ENCODE peak calls at places on chromosome 9, in seven cellular contexts. One of them, this sample, is unnamed.

GRCh38 chr9:4962085-4962484 is 23.0 kb upstream of the JAK2 start:
- DNase-seq in NCI-H1694: no peak
- DNase-seq in CD8-positive, alpha-beta T cell: no peak
- DNase-seq in iPS DF 6.9: no peak
- DNase-seq in G401: no peak
- DNase-seq in iPS DF 19.7: no peak
- DNase-seq in endothelial cell: no peak
- DNase-seq in this sample: no peak

GRCh38 chr9:108149346-108149745 is 659.8 kb upstream of the KLF4 start:
- DNase-seq in G401: no peak
- DNase-seq in iPS DF 6.9: no peak
- DNase-seq in CD8-positive, alpha-beta T cell: no peak
- DNase-seq in NCI-H1694: no peak
- DNase-seq in endothelial cell: no peak
- DNase-seq in iPS DF 19.7: no peak
- DNase-seq in this sample: no peak

GRCh38 chr9:33787839-33788238 is 7.5 kb upstream of the PRSS3 start:
- DNase-seq in G401: peak
- DNase-seq in iPS DF 6.9: no peak
- DNase-seq in iPS DF 19.7: no peak
- DNase-seq in NCI-H1694: no peak
- DNase-seq in CD8-positive, alpha-beta T cell: no peak
- DNase-seq in endothelial cell: no peak
- DNase-seq in this sample: no peak

GRCh38 chr9:15696979-15697378 is 144.1 kb downstream of the CCDC171 start:
- DNase-seq in G401: peak
- DNase-seq in iPS DF 19.7: no peak
- DNase-seq in CD8-positive, alpha-beta T cell: no peak
- DNase-seq in endothelial cell: no peak
- DNase-seq in iPS DF 6.9: no peak
- DNase-seq in NCI-H1694: no peak
- DNase-seq in this sample: no peak

GRCh38 chr9:99019523-99020331 is 76.0 kb downstream of the COL15A1 start:
- DNase-seq in CD8-positive, alpha-beta T cell: no peak
- DNase-seq in iPS DF 19.7: no peak
- DNase-seq in iPS DF 6.9: no peak
- DNase-seq in G401: no peak
- DNase-seq in NCI-H1694: no peak
- DNase-seq in endothelial cell: no peak
- DNase-seq in this sample: no peak

GRCh38 chr9:129416831-129417604 is 203.9 kb downstream of the C9orf50 start:
- DNase-seq in endothelial cell: no peak
- DNase-seq in iPS DF 19.7: no peak
- DNase-seq in NCI-H1694: peak
- DNase-seq in G401: no peak
- DNase-seq in CD8-positive, alpha-beta T cell: no peak
- DNase-seq in iPS DF 6.9: no peak
- DNase-seq in this sample: peak

GRCh38 chr9:9142001-9142400 is 1342.4 kb upstream of the DMAC1 start:
- DNase-seq in NCI-H1694: no peak
- DNase-seq in iPS DF 6.9: no peak
- DNase-seq in endothelial cell: no peak
- DNase-seq in CD8-positive, alpha-beta T cell: no peak
- DNase-seq in iPS DF 19.7: peak
- DNase-seq in G401: no peak
- DNase-seq in this sample: peak

GRCh38 chr9:95462419-95463121 is 54.2 kb downstream of the PTCH1 start:
- DNase-seq in G401: peak
- DNase-seq in endothelial cell: peak
- DNase-seq in CD8-positive, alpha-beta T cell: peak
- DNase-seq in iPS DF 19.7: no peak
- DNase-seq in iPS DF 6.9: no peak
- DNase-seq in NCI-H1694: peak
- DNase-seq in this sample: peak

GRCh38 chr9:79384091-79384490 is 187.7 kb upstream of the TLE4 start:
- DNase-seq in CD8-positive, alpha-beta T cell: no peak
- DNase-seq in iPS DF 6.9: no peak
- DNase-seq in endothelial cell: no peak
- DNase-seq in iPS DF 19.7: no peak
- DNase-seq in NCI-H1694: no peak
- DNase-seq in G401: no peak
- DNase-seq in this sample: no peak

GRCh38 chr9:89435315-89435823 is 62.5 kb downstream of the SEMA4D start:
- DNase-seq in CD8-positive, alpha-beta T cell: no peak
- DNase-seq in G401: no peak
- DNase-seq in NCI-H1694: no peak
- DNase-seq in iPS DF 6.9: peak
- DNase-seq in endothelial cell: no peak
- DNase-seq in iPS DF 19.7: peak
- DNase-seq in this sample: peak

GRCh38 chr9:112310826-112311225 is 22.6 kb downstream of the PTBP3 start:
- DNase-seq in iPS DF 19.7: no peak
- DNase-seq in CD8-positive, alpha-beta T cell: no peak
- DNase-seq in G401: no peak
- DNase-seq in iPS DF 6.9: no peak
- DNase-seq in NCI-H1694: no peak
- DNase-seq in endothelial cell: no peak
- DNase-seq in this sample: peak

GRCh38 chr9:89178162-89179120 is at the start of gene SHC3:
- DNase-seq in iPS DF 19.7: no peak
- DNase-seq in endothelial cell: peak
- DNase-seq in G401: no peak
- DNase-seq in NCI-H1694: peak
- DNase-seq in iPS DF 6.9: no peak
- DNase-seq in CD8-positive, alpha-beta T cell: no peak
- DNase-seq in this sample: peak

GRCh38 chr9:71716138-71716909 is 52.0 kb downstream of the CEMIP2 start:
- DNase-seq in NCI-H1694: no peak
- DNase-seq in CD8-positive, alpha-beta T cell: no peak
- DNase-seq in iPS DF 19.7: no peak
- DNase-seq in iPS DF 6.9: no peak
- DNase-seq in G401: no peak
- DNase-seq in endothelial cell: no peak
- DNase-seq in this sample: no peak

GRCh38 chr9:115978739-115979138 is 174.9 kb upstream of the PAPPA start:
- DNase-seq in G401: no peak
- DNase-seq in NCI-H1694: no peak
- DNase-seq in CD8-positive, alpha-beta T cell: no peak
- DNase-seq in iPS DF 6.9: no peak
- DNase-seq in endothelial cell: no peak
- DNase-seq in iPS DF 19.7: no peak
- DNase-seq in this sample: no peak

GRCh38 chr9:133534346-133535284 is at the start of gene ADAMTSL2:
- DNase-seq in iPS DF 6.9: no peak
- DNase-seq in G401: peak
- DNase-seq in NCI-H1694: peak
- DNase-seq in endothelial cell: peak
- DNase-seq in iPS DF 19.7: no peak
- DNase-seq in CD8-positive, alpha-beta T cell: peak
- DNase-seq in this sample: no peak

GRCh38 chr9:115642285-115642684 is 511.3 kb upstream of the PAPPA start:
- DNase-seq in NCI-H1694: no peak
- DNase-seq in G401: no peak
- DNase-seq in CD8-positive, alpha-beta T cell: no peak
- DNase-seq in iPS DF 6.9: no peak
- DNase-seq in endothelial cell: no peak
- DNase-seq in iPS DF 19.7: no peak
- DNase-seq in this sample: no peak

GRCh38 chr9:569276-569675 is 272.2 kb upstream of the DMRT1 start:
- DNase-seq in iPS DF 19.7: no peak
- DNase-seq in CD8-positive, alpha-beta T cell: no peak
- DNase-seq in endothelial cell: no peak
- DNase-seq in iPS DF 6.9: no peak
- DNase-seq in G401: no peak
- DNase-seq in NCI-H1694: no peak
- DNase-seq in this sample: peak

GRCh38 chr9:127214421-127215265 is 49.9 kb upstream of the GARNL3 start:
- DNase-seq in CD8-positive, alpha-beta T cell: peak
- DNase-seq in G401: peak
- DNase-seq in iPS DF 6.9: no peak
- DNase-seq in iPS DF 19.7: no peak
- DNase-seq in endothelial cell: peak
- DNase-seq in NCI-H1694: peak
- DNase-seq in this sample: peak

GRCh38 chr9:130186839-130187522 is 14.8 kb downstream of the NCS1 start:
- DNase-seq in iPS DF 19.7: peak
- DNase-seq in G401: peak
- DNase-seq in NCI-H1694: no peak
- DNase-seq in CD8-positive, alpha-beta T cell: no peak
- DNase-seq in iPS DF 6.9: no peak
- DNase-seq in endothelial cell: no peak
- DNase-seq in this sample: peak

GRCh38 chr9:78713746-78714405 is 417.0 kb downstream of the PSAT1 start:
- DNase-seq in iPS DF 6.9: no peak
- DNase-seq in NCI-H1694: no peak
- DNase-seq in G401: peak
- DNase-seq in endothelial cell: no peak
- DNase-seq in iPS DF 19.7: no peak
- DNase-seq in CD8-positive, alpha-beta T cell: no peak
- DNase-seq in this sample: no peak

GRCh38 chr9:97553841-97554240 is 52.4 kb downstream of the TMOD1 start:
- DNase-seq in iPS DF 19.7: no peak
- DNase-seq in CD8-positive, alpha-beta T cell: no peak
- DNase-seq in endothelial cell: no peak
- DNase-seq in NCI-H1694: no peak
- DNase-seq in iPS DF 6.9: no peak
- DNase-seq in G401: no peak
- DNase-seq in this sample: no peak

GRCh38 chr9:127877566-127877998 is at the start of gene AK1:
- DNase-seq in iPS DF 6.9: no peak
- DNase-seq in CD8-positive, alpha-beta T cell: no peak
- DNase-seq in endothelial cell: peak
- DNase-seq in iPS DF 19.7: no peak
- DNase-seq in G401: peak
- DNase-seq in NCI-H1694: peak
- DNase-seq in this sample: peak

GRCh38 chr9:72579880-72580570 is 58.6 kb downstream of the TMC1 start:
- DNase-seq in CD8-positive, alpha-beta T cell: no peak
- DNase-seq in endothelial cell: no peak
- DNase-seq in NCI-H1694: no peak
- DNase-seq in iPS DF 19.7: no peak
- DNase-seq in G401: no peak
- DNase-seq in iPS DF 6.9: no peak
- DNase-seq in this sample: no peak

GRCh38 chr9:21935631-21936030 is 58.6 kb downstream of the CDKN2A start:
- DNase-seq in G401: no peak
- DNase-seq in iPS DF 19.7: no peak
- DNase-seq in iPS DF 6.9: no peak
- DNase-seq in CD8-positive, alpha-beta T cell: no peak
- DNase-seq in NCI-H1694: no peak
- DNase-seq in endothelial cell: no peak
- DNase-seq in this sample: no peak

GRCh38 chr9:89715318-89715858 is 110.6 kb downstream of the GADD45G start:
- DNase-seq in iPS DF 19.7: no peak
- DNase-seq in CD8-positive, alpha-beta T cell: no peak
- DNase-seq in NCI-H1694: no peak
- DNase-seq in endothelial cell: no peak
- DNase-seq in G401: no peak
- DNase-seq in iPS DF 6.9: no peak
- DNase-seq in this sample: no peak

GRCh38 chr9:86706391-86706790 is 240.9 kb downstream of the GAS1 start:
- DNase-seq in G401: no peak
- DNase-seq in iPS DF 6.9: no peak
- DNase-seq in NCI-H1694: no peak
- DNase-seq in CD8-positive, alpha-beta T cell: no peak
- DNase-seq in endothelial cell: no peak
- DNase-seq in iPS DF 19.7: no peak
- DNase-seq in this sample: no peak

GRCh38 chr9:131757549-131757948 is 17.7 kb upstream of the RAPGEF1 start:
- DNase-seq in endothelial cell: no peak
- DNase-seq in NCI-H1694: no peak
- DNase-seq in CD8-positive, alpha-beta T cell: no peak
- DNase-seq in iPS DF 6.9: no peak
- DNase-seq in G401: no peak
- DNase-seq in iPS DF 19.7: no peak
- DNase-seq in this sample: no peak

GRCh38 chr9:117204971-117205370 is 209.9 kb downstream of the ASTN2 start:
- DNase-seq in NCI-H1694: no peak
- DNase-seq in iPS DF 19.7: no peak
- DNase-seq in G401: no peak
- DNase-seq in CD8-positive, alpha-beta T cell: no peak
- DNase-seq in endothelial cell: no peak
- DNase-seq in iPS DF 6.9: no peak
- DNase-seq in this sample: no peak

GRCh38 chr9:98678244-98678842 is 30.4 kb downstream of the GABBR2 start:
- DNase-seq in endothelial cell: peak
- DNase-seq in iPS DF 6.9: peak
- DNase-seq in iPS DF 19.7: peak
- DNase-seq in NCI-H1694: no peak
- DNase-seq in G401: peak
- DNase-seq in CD8-positive, alpha-beta T cell: no peak
- DNase-seq in this sample: no peak

GRCh38 chr9:116497081-116497480 is 190.0 kb upstream of the TRIM32 start:
- DNase-seq in NCI-H1694: no peak
- DNase-seq in iPS DF 6.9: no peak
- DNase-seq in CD8-positive, alpha-beta T cell: no peak
- DNase-seq in G401: no peak
- DNase-seq in endothelial cell: no peak
- DNase-seq in iPS DF 19.7: no peak
- DNase-seq in this sample: no peak

GRCh38 chr9:108784998-108785397 is 70.8 kb downstream of the ACTL7B start:
- DNase-seq in iPS DF 6.9: no peak
- DNase-seq in CD8-positive, alpha-beta T cell: no peak
- DNase-seq in iPS DF 19.7: no peak
- DNase-seq in endothelial cell: no peak
- DNase-seq in NCI-H1694: no peak
- DNase-seq in G401: no peak
- DNase-seq in this sample: peak

GRCh38 chr9:98158071-98158791 is 34.2 kb downstream of the CORO2A start:
- DNase-seq in iPS DF 6.9: no peak
- DNase-seq in G401: no peak
- DNase-seq in endothelial cell: no peak
- DNase-seq in CD8-positive, alpha-beta T cell: no peak
- DNase-seq in NCI-H1694: no peak
- DNase-seq in iPS DF 19.7: no peak
- DNase-seq in this sample: no peak

GRCh38 chr9:36625006-36625600 is 52.4 kb downstream of the MELK start:
- DNase-seq in NCI-H1694: no peak
- DNase-seq in iPS DF 19.7: no peak
- DNase-seq in endothelial cell: no peak
- DNase-seq in iPS DF 6.9: no peak
- DNase-seq in CD8-positive, alpha-beta T cell: no peak
- DNase-seq in G401: peak
- DNase-seq in this sample: no peak

GRCh38 chr9:81182421-81182820 is 506.9 kb downstream of the TLE1 start:
- DNase-seq in endothelial cell: no peak
- DNase-seq in iPS DF 19.7: no peak
- DNase-seq in iPS DF 6.9: no peak
- DNase-seq in NCI-H1694: no peak
- DNase-seq in CD8-positive, alpha-beta T cell: no peak
- DNase-seq in G401: no peak
- DNase-seq in this sample: no peak

GRCh38 chr9:29211681-29212589 is 1638.7 kb upstream of the C9orf72 start:
- DNase-seq in CD8-positive, alpha-beta T cell: no peak
- DNase-seq in endothelial cell: peak
- DNase-seq in iPS DF 6.9: peak
- DNase-seq in iPS DF 19.7: no peak
- DNase-seq in G401: no peak
- DNase-seq in NCI-H1694: peak
- DNase-seq in this sample: peak

GRCh38 chr9:5511935-5512580 is 1.7 kb downstream of the PDCD1LG2 start:
- DNase-seq in iPS DF 6.9: no peak
- DNase-seq in NCI-H1694: no peak
- DNase-seq in iPS DF 19.7: no peak
- DNase-seq in CD8-positive, alpha-beta T cell: no peak
- DNase-seq in endothelial cell: no peak
- DNase-seq in G401: no peak
- DNase-seq in this sample: no peak

GRCh38 chr9:38362912-38363588 is 29.5 kb upstream of the ALDH1B1 start:
- DNase-seq in endothelial cell: peak
- DNase-seq in CD8-positive, alpha-beta T cell: no peak
- DNase-seq in iPS DF 19.7: no peak
- DNase-seq in iPS DF 6.9: no peak
- DNase-seq in NCI-H1694: peak
- DNase-seq in G401: peak
- DNase-seq in this sample: no peak

GRCh38 chr9:36997414-36997813 is 36.7 kb downstream of the PAX5 start:
- DNase-seq in iPS DF 19.7: no peak
- DNase-seq in iPS DF 6.9: no peak
- DNase-seq in NCI-H1694: no peak
- DNase-seq in endothelial cell: no peak
- DNase-seq in G401: no peak
- DNase-seq in CD8-positive, alpha-beta T cell: no peak
- DNase-seq in this sample: no peak